ENCODE peak calls at places on chromosomes 12 and 14, in five cellular contexts. One of them, this sample, is unnamed.

GRCh38 chr12:111636209-111636928 is 37.3 kb upstream of the ATXN2 start:
- DNase-seq in suprapubic skin: peak
- DNase-seq in neural progenitor cell: peak
- DNase-seq in HFF-Myc: peak
- DNase-seq in osteocyte: peak
- DNase-seq in this sample: peak

GRCh38 chr14:34013714-34014055 is 62.8 kb upstream of the EGLN3 start:
- DNase-seq in suprapubic skin: no peak
- DNase-seq in osteocyte: no peak
- DNase-seq in HFF-Myc: no peak
- DNase-seq in neural progenitor cell: no peak
- DNase-seq in this sample: no peak

GRCh38 chr14:75876526-75876925 is 105.3 kb downstream of the TGFB3 start:
- DNase-seq in osteocyte: no peak
- DNase-seq in suprapubic skin: no peak
- DNase-seq in neural progenitor cell: no peak
- DNase-seq in HFF-Myc: no peak
- DNase-seq in this sample: no peak

GRCh38 chr12:41521872-41522379 is 333.8 kb downstream of the PDZRN4 start:
- DNase-seq in HFF-Myc: peak
- DNase-seq in suprapubic skin: no peak
- DNase-seq in neural progenitor cell: no peak
- DNase-seq in osteocyte: no peak
- DNase-seq in this sample: no peak

GRCh38 chr12:61821381-61821780 is 438.8 kb upstream of the USP15 start:
- DNase-seq in suprapubic skin: no peak
- DNase-seq in neural progenitor cell: no peak
- DNase-seq in osteocyte: no peak
- DNase-seq in HFF-Myc: no peak
- DNase-seq in this sample: no peak

GRCh38 chr14:34053666-34054065 is 102.8 kb upstream of the EGLN3 start:
- DNase-seq in suprapubic skin: no peak
- DNase-seq in osteocyte: peak
- DNase-seq in neural progenitor cell: no peak
- DNase-seq in HFF-Myc: peak
- DNase-seq in this sample: peak

GRCh38 chr14:86015916-86016315 is 486.0 kb downstream of the FLRT2 start:
- DNase-seq in neural progenitor cell: no peak
- DNase-seq in HFF-Myc: no peak
- DNase-seq in suprapubic skin: no peak
- DNase-seq in osteocyte: no peak
- DNase-seq in this sample: no peak

GRCh38 chr12:37548266-37548805 is 768.2 kb upstream of the ALG10B start:
- DNase-seq in HFF-Myc: no peak
- DNase-seq in neural progenitor cell: no peak
- DNase-seq in osteocyte: peak
- DNase-seq in suprapubic skin: no peak
- DNase-seq in this sample: no peak

GRCh38 chr14:66025779-66026178 is 460.4 kb upstream of the CCDC196 start:
- DNase-seq in neural progenitor cell: no peak
- DNase-seq in osteocyte: no peak
- DNase-seq in suprapubic skin: no peak
- DNase-seq in HFF-Myc: no peak
- DNase-seq in this sample: no peak
- TF ChIP-seq CTCF in neural progenitor cell: no peak
- TF ChIP-seq CTCF in osteocyte: no peak
- TF ChIP-seq CTCF in suprapubic skin: no peak
- TF ChIP-seq CTCF in HFF-Myc: no peak
- TF ChIP-seq CTCF in this sample: no peak

DNA sequence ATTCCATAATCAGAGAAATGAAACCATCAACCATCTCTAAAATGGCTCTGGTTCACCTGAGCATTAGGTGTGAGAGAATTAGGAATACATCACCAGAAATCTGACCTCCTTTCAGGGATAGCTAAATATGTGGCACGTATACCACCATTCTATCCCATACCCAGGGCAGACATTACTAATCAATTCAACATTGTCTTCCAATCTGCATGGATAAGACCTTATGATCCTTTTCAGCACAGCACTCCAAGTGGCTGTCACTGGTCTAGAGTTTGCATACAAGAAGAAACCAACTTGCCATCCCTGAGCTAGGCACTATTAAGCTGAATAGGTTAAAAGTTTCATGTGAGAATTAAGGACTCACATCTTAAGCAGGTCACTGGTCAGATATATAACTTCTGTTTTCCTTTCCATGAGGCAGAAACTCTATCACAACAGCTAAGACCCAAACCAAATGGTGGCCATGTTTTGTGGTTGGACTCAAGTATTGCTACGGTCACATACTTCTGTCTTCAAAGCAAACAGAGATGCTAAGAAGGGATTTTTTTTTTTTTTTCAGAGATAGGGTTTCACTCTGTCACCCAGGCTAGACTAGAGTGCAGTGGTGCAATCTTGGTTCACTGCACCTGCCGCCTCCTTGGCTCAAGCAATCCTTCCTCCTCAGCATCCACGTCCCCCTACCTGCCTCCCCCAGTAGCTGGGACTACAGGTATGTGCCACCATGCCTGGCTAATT is 249.0 kb downstream of the DPF3 start:
- DNase-seq in neural progenitor cell: no peak
- DNase-seq in suprapubic skin: no peak
- DNase-seq in HFF-Myc: no peak
- DNase-seq in osteocyte: no peak
- DNase-seq in this sample: no peak
- TF ChIP-seq CTCF in neural progenitor cell: no peak
- TF ChIP-seq CTCF in suprapubic skin: no peak
- TF ChIP-seq CTCF in HFF-Myc: no peak
- TF ChIP-seq CTCF in osteocyte: no peak
- TF ChIP-seq CTCF in this sample: no peak

GRCh38 chr14:95453713-95453980 is 62.8 kb downstream of the SYNE3 start:
- DNase-seq in neural progenitor cell: no peak
- DNase-seq in osteocyte: no peak
- DNase-seq in suprapubic skin: no peak
- DNase-seq in HFF-Myc: no peak
- DNase-seq in this sample: no peak
- TF ChIP-seq CTCF in neural progenitor cell: no peak
- TF ChIP-seq CTCF in osteocyte: no peak
- TF ChIP-seq CTCF in suprapubic skin: no peak
- TF ChIP-seq CTCF in HFF-Myc: no peak
- TF ChIP-seq CTCF in this sample: no peak

GRCh38 chr14:55131782-55132181 is 2.7 kb downstream of the LGALS3 start:
- DNase-seq in HFF-Myc: no peak
- DNase-seq in osteocyte: no peak
- DNase-seq in suprapubic skin: no peak
- DNase-seq in neural progenitor cell: no peak
- DNase-seq in this sample: no peak
- TF ChIP-seq CTCF in HFF-Myc: no peak
- TF ChIP-seq CTCF in osteocyte: no peak
- TF ChIP-seq CTCF in suprapubic skin: peak
- TF ChIP-seq CTCF in neural progenitor cell: no peak
- TF ChIP-seq CTCF in this sample: no peak

GRCh38 chr12:67069451-67070306 is 199.5 kb upstream of the CAND1 start:
- DNase-seq in osteocyte: no peak
- DNase-seq in suprapubic skin: no peak
- DNase-seq in HFF-Myc: no peak
- DNase-seq in neural progenitor cell: peak
- DNase-seq in this sample: peak
- TF ChIP-seq CTCF in osteocyte: no peak
- TF ChIP-seq CTCF in suprapubic skin: no peak
- TF ChIP-seq CTCF in HFF-Myc: no peak
- TF ChIP-seq CTCF in neural progenitor cell: peak
- TF ChIP-seq CTCF in this sample: peak

GRCh38 chr12:85155791-85156190 is 119.6 kb downstream of the LRRIQ1 start:
- DNase-seq in suprapubic skin: no peak
- DNase-seq in HFF-Myc: no peak
- DNase-seq in neural progenitor cell: peak
- DNase-seq in osteocyte: no peak
- DNase-seq in this sample: no peak
- TF ChIP-seq CTCF in suprapubic skin: no peak
- TF ChIP-seq CTCF in HFF-Myc: peak
- TF ChIP-seq CTCF in neural progenitor cell: peak
- TF ChIP-seq CTCF in osteocyte: peak
- TF ChIP-seq CTCF in this sample: peak

GRCh38 chr12:79374543-79374942 is 316.2 kb downstream of the PAWR start:
- DNase-seq in suprapubic skin: no peak
- DNase-seq in neural progenitor cell: no peak
- DNase-seq in osteocyte: no peak
- DNase-seq in HFF-Myc: no peak
- DNase-seq in this sample: no peak
- TF ChIP-seq CTCF in suprapubic skin: no peak
- TF ChIP-seq CTCF in neural progenitor cell: no peak
- TF ChIP-seq CTCF in osteocyte: no peak
- TF ChIP-seq CTCF in HFF-Myc: no peak
- TF ChIP-seq CTCF in this sample: no peak

DNA sequence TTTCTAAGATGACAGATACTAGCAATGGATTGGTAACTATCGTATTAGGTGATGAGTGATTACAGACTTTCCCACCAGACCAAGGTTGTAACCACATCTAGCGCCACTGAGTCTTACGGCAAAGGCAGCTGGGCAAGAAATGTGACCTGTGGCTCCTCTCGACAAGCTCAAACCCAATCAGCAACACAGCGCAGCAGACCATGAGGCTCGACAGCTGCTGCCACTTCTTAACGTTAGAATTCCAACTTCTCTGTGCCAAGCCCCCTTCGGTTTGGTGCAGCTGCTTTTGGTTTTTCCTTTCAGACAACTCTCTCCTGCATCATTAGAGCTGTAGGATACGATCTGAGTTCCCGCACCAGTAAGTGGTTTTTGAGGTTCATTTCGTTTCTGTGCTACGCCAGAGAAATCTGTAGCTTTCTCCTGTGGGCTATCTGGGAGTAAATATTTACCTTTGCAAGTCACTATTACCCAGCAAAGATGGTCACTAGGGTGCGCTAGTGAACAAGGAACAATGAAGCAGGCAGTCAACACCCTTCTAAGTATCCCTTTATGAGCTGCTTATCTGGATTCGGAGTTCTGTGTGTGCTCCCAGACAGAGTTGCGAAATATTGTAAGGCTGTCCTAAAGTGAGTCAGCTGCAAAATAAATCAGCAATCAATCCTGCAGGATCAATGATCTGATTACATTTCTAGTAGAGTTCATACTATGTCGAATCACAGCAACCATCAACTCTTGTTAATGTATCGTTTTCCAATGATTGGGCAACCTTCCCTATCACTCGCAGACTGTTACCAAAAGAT is 133.8 kb downstream of the KCNK10 start:
- DNase-seq in neural progenitor cell: peak
- DNase-seq in suprapubic skin: peak
- DNase-seq in osteocyte: peak
- DNase-seq in HFF-Myc: peak
- DNase-seq in this sample: no peak
- TF ChIP-seq CTCF in neural progenitor cell: peak
- TF ChIP-seq CTCF in suprapubic skin: peak
- TF ChIP-seq CTCF in osteocyte: peak
- TF ChIP-seq CTCF in HFF-Myc: peak
- TF ChIP-seq CTCF in this sample: peak